ENCODE peak calls at places on chromosomes 16 and 17, in seven cellular contexts. T, A, N, M, X, G and I are unnamed samples. For H3K27me3, the result is how much of the 10 kb centered on the place peaks cover.

GRCh38 chr17:39090832-39091622 is 60.4 kb downstream of the PLXDC1 start:
- DNase-seq in T (no peak), N (no peak), X (no peak), M (no peak), G (no peak), A (no peak), I (no peak)

GRCh38 chr17:53722407-53722806 is 100.3 kb upstream of the KIF2B start:
- DNase-seq in G (peak), A (no peak), M (no peak), N (no peak), T (no peak), X (no peak), I (no peak)

GRCh38 chr16:78227855-78228254 is 128.4 kb downstream of the WWOX start:
- DNase-seq in G (no peak), N (peak), A (peak), M (no peak), T (no peak), X (no peak), I (peak)

GRCh38 chr17:63452979-63453551 is 7.0 kb upstream of the CYB561 start:
- DNase-seq in M (no peak), X (no peak), T (no peak), A (no peak), N (peak), G (no peak), I (no peak)

GRCh38 chr17:1031711-1032110 is 34.8 kb downstream of the TIMM22 start:
- DNase-seq in X (no peak), G (no peak), N (peak), M (peak), T (no peak), A (no peak), I (peak)

GRCh38 chr17:38584350-38584925 is 21.3 kb downstream of the SRCIN1 start:
- DNase-seq in N (peak), G (no peak), X (no peak), M (peak), T (no peak), A (peak), I (no peak)

GRCh38 chr16:54236761-54237160 is 49.8 kb downstream of the IRX3 start:
- DNase-seq in G (no peak), M (no peak), A (no peak), X (no peak), N (no peak), T (no peak), I (no peak)

GRCh38 chr17:65629234-65629690 is 67.8 kb upstream of the AXIN2 start:
- DNase-seq in N (no peak), A (no peak), G (no peak), T (no peak), M (no peak), X (no peak), I (no peak)

GRCh38 chr17:65495255-65496060 is 66.0 kb downstream of the AXIN2 start:
- DNase-seq in X (no peak), A (no peak), N (no peak), G (peak), T (peak), M (no peak), I (peak)

GRCh38 chr17:82222816-82223215 is 6.0 kb upstream of the SLC16A3 start:
- DNase-seq in X (no peak), T (no peak), N (peak), G (no peak), M (no peak), A (no peak), I (no peak)

GRCh38 chr17:44235583-44235936 is 16.1 kb upstream of the UBTF start:
- DNase-seq in G (no peak), T (peak), N (no peak), M (no peak), A (no peak), X (no peak), I (no peak)

GRCh38 chr17:66365903-66366302 is 63.5 kb downstream of the PRKCA start:
- DNase-seq in X (no peak), M (no peak), T (no peak), N (no peak), A (no peak), G (no peak), I (no peak)

GRCh38 chr17:73420897-73421296 is 109.1 kb upstream of the CDC42EP4 start:
- DNase-seq in N (peak), M (peak), A (peak), T (peak), G (no peak), X (no peak), I (no peak)

GRCh38 chr17:64063766-64064224 is 43.4 kb upstream of the ICAM2 start:
- DNase-seq in G (peak), A (peak), M (peak), N (peak), T (no peak), X (no peak), I (peak)

GRCh38 chr17:66426397-66427033 is 124.1 kb downstream of the PRKCA start:
- DNase-seq in N (no peak), X (no peak), T (peak), G (no peak), M (peak), A (peak), I (no peak)

GRCh38 chr16:12062343-12063003 is 85.9 kb downstream of the SNX29 start:
- DNase-seq in T (peak), N (no peak), A (no peak), X (no peak), G (no peak), M (no peak), I (no peak)

GRCh38 chr17:63222655-63223054 is 223.5 kb downstream of the CYB561 start:
- DNase-seq in X (no peak), T (peak), A (no peak), N (no peak), G (no peak), M (no peak), I (no peak)

GRCh38 chr16:22326771-22327445 is 29.7 kb downstream of the POLR3E start:
- DNase-seq in T (no peak), N (no peak), G (no peak), M (no peak), A (no peak), X (no peak), I (no peak)

GRCh38 chr16:83552193-83552592 is 255.6 kb upstream of the HSBP1 start:
- DNase-seq in G (no peak), M (no peak), T (no peak), X (no peak), N (no peak), A (no peak), I (no peak)

GRCh38 chr17:12022310-12022709 is 1.6 kb downstream of the MAP2K4 start:
- DNase-seq in A (no peak), G (no peak), T (no peak), N (peak), M (no peak), X (no peak), I (no peak)

GRCh38 chr17:78281249-78281865 is 49.9 kb downstream of the TMEM235 start:
- DNase-seq in T (no peak), X (no peak), N (no peak), G (no peak), M (no peak), A (no peak), I (no peak)

GRCh38 chr17:76871668-76872067 is 3.5 kb downstream of the MGAT5B start:
- DNase-seq in G (no peak), M (no peak), X (no peak), N (no peak), A (no peak), T (no peak), I (no peak)

GRCh38 chr17:76869878-76870714 is 1.9 kb downstream of the MGAT5B start:
- DNase-seq in X (no peak), M (peak), A (no peak), G (no peak), T (no peak), N (no peak), I (no peak)

GRCh38 chr17:76872874-76873221 is 4.6 kb downstream of the MGAT5B start:
- DNase-seq in A (no peak), M (no peak), G (no peak), X (no peak), T (no peak), N (no peak), I (no peak)

GRCh38 chr17:76873856-76874255 is 5.7 kb downstream of the MGAT5B start:
- DNase-seq in N (no peak), T (no peak), M (no peak), G (no peak), X (no peak), A (no peak), I (no peak)

DNA sequence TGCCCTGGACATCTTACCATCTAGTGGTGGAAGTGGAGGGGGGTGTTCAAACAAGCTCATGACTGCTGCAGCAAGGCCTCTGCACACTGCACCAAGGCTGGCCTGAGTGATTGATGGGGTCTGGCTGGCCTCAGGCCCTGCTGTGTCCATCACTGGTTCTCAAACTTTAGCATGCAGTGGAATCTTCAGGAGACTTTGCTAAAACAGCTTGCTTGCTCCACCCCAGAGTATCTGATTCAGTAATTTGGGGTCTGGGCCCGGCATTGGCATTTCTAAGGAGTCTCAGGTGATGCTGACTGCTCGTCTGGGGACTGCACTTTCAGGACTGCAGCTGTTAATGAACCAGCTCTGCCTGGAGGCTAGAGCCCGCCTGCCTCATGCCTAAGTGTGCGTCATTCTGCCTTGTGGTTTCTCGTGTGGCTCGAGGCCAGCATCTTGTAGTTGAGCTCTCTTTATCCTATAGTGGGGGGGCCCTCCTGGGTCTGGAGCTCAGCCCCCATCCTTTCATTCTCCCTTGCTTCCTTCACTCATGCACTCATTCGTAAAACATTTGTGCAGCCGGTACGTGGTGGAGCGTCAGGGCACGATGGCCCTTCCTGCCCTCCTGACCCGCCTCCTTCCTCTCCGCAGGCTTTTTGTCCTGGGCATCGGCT is 4.1 kb downstream of the MGAT5B start:
- DNase-seq in X (no peak), A (no peak), T (peak), G (no peak), N (peak), M (no peak), I (no peak)
- TF ChIP-seq YY1 in X (no peak), A (no peak), T (peak), G (no peak), N (no peak), M (no peak), I (no peak)

GRCh38 chr16:15401972-15402371 is 6.4 kb downstream of the MPV17L start:
- DNase-seq in M (no peak), T (no peak), N (no peak), A (no peak), X (no peak), G (no peak), I (no peak)
- H3K27me3 ChIP-seq in M (under half), T (under half), N (under half), A (under half), X (under half), G (under half), I (under half)

DNA sequence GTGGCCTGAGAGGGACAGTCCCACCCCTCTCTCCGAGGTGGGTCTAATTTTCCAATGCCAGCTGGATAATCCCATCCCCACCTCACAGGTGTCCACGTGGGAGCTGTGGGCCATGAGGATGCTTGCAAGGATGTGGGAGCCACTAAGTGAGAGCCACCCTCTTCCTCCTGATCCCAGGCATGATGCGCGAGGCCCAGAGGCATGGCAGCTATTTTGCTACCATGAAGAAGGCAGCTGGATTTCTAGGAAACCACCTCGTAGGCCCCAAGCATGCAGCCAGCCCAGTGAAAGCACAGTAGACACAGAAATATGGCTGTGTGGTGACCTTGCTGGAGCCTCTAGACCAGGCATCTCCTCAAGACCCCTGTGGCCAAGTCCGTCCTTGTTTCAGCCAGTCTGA is 20.4 kb downstream of the KDM8 start:
- DNase-seq in A (no peak), M (no peak), G (no peak), T (no peak), N (no peak), X (no peak), I (no peak)
- H3K9ac ChIP-seq in A (no peak), M (no peak), G (no peak), T (no peak), N (no peak), X (no peak), I (no peak)

GRCh38 chr16:86037999-86038922 is 139.3 kb downstream of the IRF8 start:
- DNase-seq in T (no peak), M (no peak), A (no peak), X (no peak), N (no peak), G (no peak), I (no peak)
- TF ChIP-seq YY1 in T (no peak), M (no peak), A (no peak), X (no peak), N (no peak), G (no peak), I (no peak)